ENCODE peak calls at places on chromosome 3, in four cellular contexts. One of them, this sample, is unnamed.

GRCh38 chr3:134004841-134005240 is 24.9 kb downstream of the SLCO2A1 start:
- DNase-seq in WTC11: no peak
- DNase-seq in K562: no peak
- DNase-seq in HepG2: no peak
- DNase-seq in this sample: no peak

GRCh38 chr3:125433611-125434041 is 58.5 kb upstream of the ZNF148 start:
- DNase-seq in HepG2: no peak
- DNase-seq in K562: peak
- DNase-seq in WTC11: no peak
- DNase-seq in this sample: no peak

GRCh38 chr3:11091088-11091590 is 63.2 kb upstream of the HRH1 start:
- DNase-seq in WTC11: no peak
- DNase-seq in HepG2: no peak
- DNase-seq in K562: no peak
- DNase-seq in this sample: no peak

GRCh38 chr3:184716652-184717607 is 5.1 kb upstream of the MAGEF1 start:
- DNase-seq in WTC11: peak
- DNase-seq in K562: peak
- DNase-seq in HepG2: peak
- DNase-seq in this sample: peak

GRCh38 chr3:170414202-170414663 is 4.4 kb upstream of the CLDN11 start:
- DNase-seq in K562: peak
- DNase-seq in HepG2: peak
- DNase-seq in WTC11: peak
- DNase-seq in this sample: peak

GRCh38 chr3:126109860-126110235 is 25.9 kb upstream of the SLC41A3 start:
- DNase-seq in WTC11: no peak
- DNase-seq in HepG2: no peak
- DNase-seq in K562: no peak
- DNase-seq in this sample: no peak

GRCh38 chr3:58293516-58293915 is 12.5 kb upstream of the RPP14 start:
- DNase-seq in WTC11: no peak
- DNase-seq in K562: no peak
- DNase-seq in HepG2: no peak
- DNase-seq in this sample: no peak

GRCh38 chr3:108319428-108320053 is 23.2 kb downstream of the HHLA2 start:
- DNase-seq in HepG2: no peak
- DNase-seq in K562: no peak
- DNase-seq in WTC11: no peak
- DNase-seq in this sample: no peak

GRCh38 chr3:132626955-132627354 is 29.9 kb downstream of the ACKR4 start:
- DNase-seq in K562: no peak
- DNase-seq in WTC11: peak
- DNase-seq in HepG2: no peak
- DNase-seq in this sample: no peak

GRCh38 chr3:2968475-2968874 is 141.7 kb downstream of the IL5RA start:
- DNase-seq in HepG2: no peak
- DNase-seq in K562: no peak
- DNase-seq in WTC11: no peak
- DNase-seq in this sample: no peak

GRCh38 chr3:63096248-63097058 is 181.7 kb upstream of the SYNPR start:
- DNase-seq in K562: no peak
- DNase-seq in WTC11: peak
- DNase-seq in HepG2: no peak
- DNase-seq in this sample: no peak

GRCh38 chr3:64344721-64345207 is 119.5 kb upstream of the PRICKLE2 start:
- DNase-seq in HepG2: no peak
- DNase-seq in K562: no peak
- DNase-seq in WTC11: peak
- DNase-seq in this sample: no peak

GRCh38 chr3:50138266-50139230 is 16.6 kb upstream of the SEMA3F start:
- DNase-seq in HepG2: no peak
- DNase-seq in K562: no peak
- DNase-seq in WTC11: peak
- DNase-seq in this sample: peak

GRCh38 chr3:36784012-36784763 is 19.8 kb upstream of the DCLK3 start:
- DNase-seq in K562: no peak
- DNase-seq in HepG2: no peak
- DNase-seq in WTC11: no peak
- DNase-seq in this sample: no peak

GRCh38 chr3:72336114-72336651 is 512.1 kb downstream of the SHQ1 start:
- DNase-seq in HepG2: no peak
- DNase-seq in WTC11: no peak
- DNase-seq in K562: no peak
- DNase-seq in this sample: no peak

GRCh38 chr3:32062950-32063582 is 43.4 kb upstream of the GPD1L start:
- DNase-seq in WTC11: no peak
- DNase-seq in K562: no peak
- DNase-seq in HepG2: no peak
- DNase-seq in this sample: no peak

GRCh38 chr3:11132861-11133260 is 21.4 kb upstream of the HRH1 start:
- DNase-seq in WTC11: no peak
- DNase-seq in HepG2: no peak
- DNase-seq in K562: no peak
- DNase-seq in this sample: no peak

GRCh38 chr3:63228677-63229076 is 49.4 kb upstream of the SYNPR start:
- DNase-seq in HepG2: peak
- DNase-seq in K562: peak
- DNase-seq in WTC11: peak
- DNase-seq in this sample: peak

GRCh38 chr3:88188436-88188835 is 38.7 kb downstream of the C3orf38 start:
- DNase-seq in WTC11: no peak
- DNase-seq in HepG2: peak
- DNase-seq in K562: peak
- DNase-seq in this sample: peak

DNA sequence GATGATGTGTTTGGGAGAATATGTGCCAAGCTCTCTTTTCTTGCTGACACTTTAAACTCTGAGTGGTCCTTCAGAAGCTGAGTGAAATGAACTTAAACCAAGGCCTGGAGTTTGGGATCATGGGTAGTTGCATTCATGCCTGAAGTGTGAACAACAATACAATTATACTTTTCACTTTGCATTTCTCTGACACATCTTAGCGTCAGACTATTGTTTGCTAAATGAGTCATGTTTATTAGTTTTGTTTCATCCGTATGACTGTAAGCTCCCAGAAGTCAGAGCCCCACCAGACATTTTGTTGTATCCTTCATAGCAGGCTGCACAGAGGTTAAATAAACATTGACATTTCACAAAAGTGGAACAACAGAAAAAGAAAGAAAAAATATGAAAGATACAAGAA is 542.6 kb downstream of the TUSC7 start:
- DNase-seq in WTC11: no peak
- DNase-seq in K562: no peak
- DNase-seq in HepG2: no peak
- DNase-seq in this sample: no peak
- TF ChIP-seq FOXJ3 in WTC11: no peak
- TF ChIP-seq FOXJ3 in K562: no peak
- TF ChIP-seq FOXJ3 in HepG2: no peak
- TF ChIP-seq FOXJ3 in this sample: no peak

GRCh38 chr3:38122712-38123290 is 14.1 kb downstream of the ACAA1 start:
- DNase-seq in HepG2: no peak
- DNase-seq in WTC11: no peak
- DNase-seq in K562: no peak
- DNase-seq in this sample: no peak

GRCh38 chr3:38121832-38122461 is 15.0 kb downstream of the ACAA1 start:
- DNase-seq in K562: no peak
- DNase-seq in HepG2: no peak
- DNase-seq in WTC11: no peak
- DNase-seq in this sample: no peak

GRCh38 chr3:38120690-38121450 is 16.1 kb downstream of the ACAA1 start:
- DNase-seq in HepG2: no peak
- DNase-seq in K562: no peak
- DNase-seq in WTC11: no peak
- DNase-seq in this sample: no peak

GRCh38 chr3:38119802-38120689 is 16.9 kb downstream of the ACAA1 start:
- DNase-seq in WTC11: peak
- DNase-seq in HepG2: no peak
- DNase-seq in K562: no peak
- DNase-seq in this sample: no peak

DNA sequence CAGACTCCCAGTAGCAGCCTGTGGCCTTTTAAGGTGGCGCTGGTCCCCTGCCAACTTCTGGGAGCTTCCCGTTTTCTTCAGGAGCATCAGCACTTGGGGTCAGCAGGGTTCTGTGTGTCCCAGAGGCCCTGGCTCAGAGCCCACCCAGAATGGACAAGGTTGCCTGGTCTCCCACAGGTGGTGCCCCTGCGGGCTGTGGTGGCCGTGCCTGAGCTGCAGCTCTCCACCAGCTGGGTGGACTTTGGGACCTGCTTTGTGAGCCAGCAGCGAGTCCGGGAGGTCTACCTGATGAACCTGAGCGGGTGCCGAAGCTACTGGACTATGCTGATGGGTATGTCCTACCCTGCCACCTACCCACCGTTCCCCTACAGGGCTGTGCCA is 15.5 kb downstream of the ACAA1 start:
- DNase-seq in HepG2: no peak
- DNase-seq in WTC11: no peak
- DNase-seq in K562: no peak
- DNase-seq in this sample: no peak
- TF ChIP-seq FOXJ3 in HepG2: no peak
- TF ChIP-seq FOXJ3 in WTC11: no peak
- TF ChIP-seq FOXJ3 in K562: no peak
- TF ChIP-seq FOXJ3 in this sample: no peak

DNA sequence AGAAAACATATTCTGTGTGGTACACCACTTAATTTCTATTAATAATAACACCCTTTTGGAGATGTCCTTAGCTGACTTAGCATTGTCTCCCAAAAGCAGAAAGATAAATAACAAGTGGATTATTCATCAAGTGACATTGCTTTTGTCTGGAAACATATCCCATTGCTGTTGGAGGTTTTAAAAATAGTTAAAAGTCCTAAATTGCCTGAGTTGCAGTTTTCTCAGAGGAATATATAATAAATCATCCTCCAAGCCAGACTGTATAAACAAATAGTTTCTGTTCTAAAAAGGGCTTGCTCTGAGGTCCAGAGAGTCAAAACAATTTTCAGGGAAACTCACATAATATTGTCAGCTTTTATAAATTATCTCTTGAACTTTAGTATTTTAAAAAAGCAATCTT is 60.4 kb upstream of the CD96 start:
- DNase-seq in HepG2: no peak
- DNase-seq in K562: no peak
- DNase-seq in WTC11: no peak
- DNase-seq in this sample: no peak
- TF ChIP-seq FOXJ3 in HepG2: no peak
- TF ChIP-seq FOXJ3 in K562: no peak
- TF ChIP-seq FOXJ3 in WTC11: no peak
- TF ChIP-seq FOXJ3 in this sample: no peak

GRCh38 chr3:151835751-151836550 is 22.0 kb downstream of the AADAC start:
- DNase-seq in WTC11: no peak
- DNase-seq in K562: no peak
- DNase-seq in HepG2: no peak
- DNase-seq in this sample: no peak
- TF ChIP-seq FOXJ3 in WTC11: no peak
- TF ChIP-seq FOXJ3 in K562: no peak
- TF ChIP-seq FOXJ3 in HepG2: no peak
- TF ChIP-seq FOXJ3 in this sample: no peak

DNA sequence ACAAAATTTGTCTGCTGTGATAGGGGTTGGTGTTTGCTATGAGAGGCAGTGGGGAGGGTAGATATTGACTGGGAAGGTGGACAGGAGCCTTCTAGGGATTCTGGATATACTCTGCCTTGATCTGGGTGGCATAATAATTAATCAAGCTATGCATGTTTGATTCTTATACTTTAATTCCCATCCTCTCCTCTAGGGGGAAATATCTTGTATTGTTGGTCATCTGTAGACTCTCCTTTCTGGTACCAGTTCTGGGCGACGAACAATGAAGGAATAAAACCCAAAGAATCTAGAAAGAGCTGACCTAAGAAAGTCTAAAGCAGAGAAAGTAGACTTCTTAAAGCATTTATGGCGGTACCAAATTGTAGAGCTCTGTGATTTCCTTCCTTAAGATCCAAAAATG is 198.2 kb upstream of the STRIT1 start:
- DNase-seq in WTC11: no peak
- DNase-seq in K562: no peak
- DNase-seq in HepG2: no peak
- DNase-seq in this sample: no peak
- TF ChIP-seq FOXJ3 in WTC11: no peak
- TF ChIP-seq FOXJ3 in K562: no peak
- TF ChIP-seq FOXJ3 in HepG2: no peak
- TF ChIP-seq FOXJ3 in this sample: no peak

GRCh38 chr3:127254730-127255129 is 33.1 kb downstream of the PRR20G start:
- DNase-seq in HepG2: peak
- DNase-seq in WTC11: no peak
- DNase-seq in K562: peak
- DNase-seq in this sample: peak
- TF ChIP-seq FOXJ3 in HepG2: no peak
- TF ChIP-seq FOXJ3 in WTC11: no peak
- TF ChIP-seq FOXJ3 in K562: no peak
- TF ChIP-seq FOXJ3 in this sample: no peak